ENCODE peak calls at places on chromosome 7, in five cellular contexts. B, D, N, J and G are unnamed samples.

GRCh38 chr7:25347360-25347759 is 119.1 kb upstream of the NPVF start:
- DNase-seq in B (no peak), D (no peak), N (no peak), J (no peak), G (no peak)

GRCh38 chr7:44050121-44050914 is 5.8 kb downstream of the DBNL start:
- DNase-seq in B (no peak), D (no peak), N (no peak), J (no peak), G (no peak)

GRCh38 chr7:55111007-55111406 is 92.2 kb downstream of the EGFR start:
- DNase-seq in B (peak; percentile 68), D (peak; percentile 85), N (no peak), J (no peak), G (no peak)

GRCh38 chr7:30800785-30801252 is 29.6 kb downstream of the MINDY4 start:
- DNase-seq in B (peak; percentile 93), D (peak; percentile 86), N (peak; percentile 62), J (peak; percentile 80), G (no peak)

GRCh38 chr7:4613855-4614548 is 68.1 kb upstream of the FOXK1 start:
- DNase-seq in B (peak; percentile 82), D (peak; percentile 50), N (no peak), J (no peak), G (no peak)

GRCh38 chr7:37095122-37095521 is 353.5 kb downstream of the ELMO1 start:
- DNase-seq in B (no peak), D (no peak), N (no peak), J (no peak), G (no peak)

GRCh38 chr7:106167439-106168136 is 55.5 kb upstream of the SYPL1 start:
- DNase-seq in B (peak; percentile 71), D (no peak), N (no peak), J (peak; percentile 25), G (no peak)

GRCh38 chr7:105841866-105842265 is 34.5 kb downstream of the ATXN7L1 start:
- DNase-seq in B (no peak), D (peak; percentile 80), N (no peak), J (no peak), G (peak; percentile 38)

GRCh38 chr7:49099587-49100326 is 175.4 kb downstream of the CDC14C start:
- DNase-seq in B (no peak), D (no peak), N (no peak), J (peak; percentile 29), G (no peak)

GRCh38 chr7:104982773-104983619 is 31.0 kb upstream of the KMT2E start:
- DNase-seq in B (no peak), D (no peak), N (no peak), J (no peak), G (no peak)

GRCh38 chr7:81002471-81002870 is 83.6 kb upstream of the SEMA3C start:
- DNase-seq in B (no peak), D (no peak), N (no peak), J (no peak), G (no peak)

GRCh38 chr7:57354679-57355338 is 95.2 kb upstream of the ZNF716 start:
- DNase-seq in B (no peak), D (no peak), N (no peak), J (no peak), G (no peak)

GRCh38 chr7:85765698-85766298 is 578.9 kb upstream of the SEMA3D start:
- DNase-seq in B (no peak), D (no peak), N (no peak), J (no peak), G (no peak)

GRCh38 chr7:28348631-28349030 is 63.7 kb upstream of the CREB5 start:
- DNase-seq in B (no peak), D (no peak), N (no peak), J (peak; percentile 48), G (no peak)

GRCh38 chr7:28347964-28348363 is 64.4 kb upstream of the CREB5 start:
- DNase-seq in B (peak; percentile 94), D (no peak), N (no peak), J (peak; percentile 24), G (no peak)

GRCh38 chr7:28346256-28346655 is 66.1 kb upstream of the CREB5 start:
- DNase-seq in B (no peak), D (no peak), N (no peak), J (no peak), G (no peak)

GRCh38 chr7:28347462-28347861 is 64.9 kb upstream of the CREB5 start:
- DNase-seq in B (peak; percentile 84), D (peak; percentile 16), N (no peak), J (peak; percentile 76), G (no peak)

GRCh38 chr7:28346972-28347371 is 65.3 kb upstream of the CREB5 start:
- DNase-seq in B (peak; percentile 44), D (no peak), N (no peak), J (peak; percentile 19), G (no peak)
- H3K9ac ChIP-seq in B (peak overlapping the region; percentile 65), D (no peak overlapping the region), N (no peak overlapping the region), J (peak overlapping the region; percentile 12), G (no peak overlapping the region)

DNA sequence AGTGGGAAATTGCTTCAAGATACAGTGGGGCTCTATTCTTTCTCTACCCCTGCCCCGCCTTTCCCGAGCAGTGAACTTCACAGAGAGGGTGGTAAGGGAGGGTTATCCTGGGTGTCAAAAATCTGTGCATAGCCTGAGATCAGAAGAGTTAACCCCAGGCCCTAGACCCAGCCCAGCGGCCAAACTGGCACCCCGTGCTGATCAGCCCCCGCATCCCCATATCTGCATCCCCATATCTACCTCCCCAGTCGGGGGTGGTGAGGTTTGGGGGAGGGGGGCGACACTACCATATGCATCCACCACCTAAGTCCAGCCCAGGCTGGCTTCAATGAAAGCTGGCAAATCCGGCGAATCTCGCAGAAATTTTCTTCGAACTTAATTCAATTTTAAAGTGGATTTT is 7.0 kb upstream of the DLX6 start:
- DNase-seq in B (no peak), D (no peak), N (no peak), J (no peak), G (no peak)
- TF ChIP-seq EZH2 in B (no peak), D (no peak), N (no peak), J (no peak), G (peak; percentile 26)

GRCh38 chr7:116678812-116679211 is 6.8 kb downstream of the MET start:
- DNase-seq in B (no peak), D (no peak), N (no peak), J (no peak), G (no peak)
- H3K9ac ChIP-seq in B (no peak overlapping the region), D (peak overlapping the region; percentile 18), N (no peak overlapping the region), J (no peak overlapping the region), G (peak overlapping the region; percentile 36)

DNA sequence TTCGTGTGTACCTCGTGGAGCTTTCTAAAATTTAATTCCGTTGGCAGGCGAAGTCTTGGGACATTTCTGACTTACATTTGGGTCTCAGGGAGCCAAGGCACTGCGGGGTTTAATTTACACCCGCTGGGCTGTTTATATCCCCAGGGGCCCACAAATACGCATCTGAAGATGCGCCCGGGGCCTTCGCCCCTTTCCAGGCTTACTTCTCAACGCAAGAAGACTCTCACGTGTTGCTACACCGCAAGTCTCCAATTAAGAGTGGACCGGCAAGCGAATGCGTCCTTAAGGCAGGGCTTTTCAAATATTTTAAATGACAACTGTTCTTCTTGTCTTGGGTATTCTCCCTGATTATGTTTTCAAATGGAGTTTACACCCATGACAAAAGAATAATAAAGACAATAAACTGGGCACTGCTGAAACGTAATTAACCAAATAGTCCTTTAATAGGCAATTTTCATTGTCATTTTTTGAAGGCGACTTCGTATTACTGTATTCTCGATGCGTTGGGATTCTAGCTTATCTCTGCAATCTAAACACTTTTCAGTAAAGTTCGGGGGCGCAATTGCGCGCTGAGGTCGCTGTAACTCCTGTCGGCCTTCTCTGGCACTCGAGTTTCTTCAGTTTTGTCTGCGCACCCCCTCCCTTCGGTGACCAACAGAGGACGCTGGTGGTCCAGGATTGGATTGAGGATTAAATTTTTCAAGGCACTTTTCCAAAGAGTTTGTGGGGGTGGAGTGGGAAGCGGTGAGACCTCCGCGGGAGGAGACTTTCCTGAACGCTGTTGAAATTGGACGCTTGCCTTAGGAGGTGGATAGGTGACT is 837 bp upstream of the IGFBP3 start:
- DNase-seq in B (peak; percentile 86), D (peak; percentile 40), N (peak; percentile 33), J (peak; percentile 85), G (no peak)
- TF ChIP-seq EZH2 in B (no peak), D (no peak), N (no peak), J (no peak), G (no peak)

DNA sequence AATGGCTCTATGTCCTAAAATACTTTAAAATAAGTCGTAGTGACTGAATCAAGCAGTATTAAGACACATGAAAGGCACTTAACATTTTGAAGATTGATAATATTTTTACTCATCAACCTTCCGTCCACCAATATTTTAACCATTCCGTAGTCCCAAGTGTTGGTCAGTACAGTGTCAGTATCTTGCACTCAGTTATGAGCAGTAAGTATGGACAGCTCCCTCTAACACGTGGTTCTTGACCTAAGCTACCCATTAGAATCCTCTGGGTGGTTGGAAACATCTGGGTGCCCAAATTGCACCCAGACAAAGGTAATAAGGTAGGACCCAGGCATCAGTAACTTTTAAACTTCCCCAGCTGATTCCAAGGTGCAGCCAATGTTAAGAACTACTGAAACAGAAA is 260.2 kb downstream of the HDAC9 start:
- DNase-seq in B (no peak), D (no peak), N (no peak), J (no peak), G (no peak)
- H3K9ac ChIP-seq in B (no peak overlapping the region), D (no peak overlapping the region), N (no peak overlapping the region), J (no peak overlapping the region), G (no peak overlapping the region)

DNA sequence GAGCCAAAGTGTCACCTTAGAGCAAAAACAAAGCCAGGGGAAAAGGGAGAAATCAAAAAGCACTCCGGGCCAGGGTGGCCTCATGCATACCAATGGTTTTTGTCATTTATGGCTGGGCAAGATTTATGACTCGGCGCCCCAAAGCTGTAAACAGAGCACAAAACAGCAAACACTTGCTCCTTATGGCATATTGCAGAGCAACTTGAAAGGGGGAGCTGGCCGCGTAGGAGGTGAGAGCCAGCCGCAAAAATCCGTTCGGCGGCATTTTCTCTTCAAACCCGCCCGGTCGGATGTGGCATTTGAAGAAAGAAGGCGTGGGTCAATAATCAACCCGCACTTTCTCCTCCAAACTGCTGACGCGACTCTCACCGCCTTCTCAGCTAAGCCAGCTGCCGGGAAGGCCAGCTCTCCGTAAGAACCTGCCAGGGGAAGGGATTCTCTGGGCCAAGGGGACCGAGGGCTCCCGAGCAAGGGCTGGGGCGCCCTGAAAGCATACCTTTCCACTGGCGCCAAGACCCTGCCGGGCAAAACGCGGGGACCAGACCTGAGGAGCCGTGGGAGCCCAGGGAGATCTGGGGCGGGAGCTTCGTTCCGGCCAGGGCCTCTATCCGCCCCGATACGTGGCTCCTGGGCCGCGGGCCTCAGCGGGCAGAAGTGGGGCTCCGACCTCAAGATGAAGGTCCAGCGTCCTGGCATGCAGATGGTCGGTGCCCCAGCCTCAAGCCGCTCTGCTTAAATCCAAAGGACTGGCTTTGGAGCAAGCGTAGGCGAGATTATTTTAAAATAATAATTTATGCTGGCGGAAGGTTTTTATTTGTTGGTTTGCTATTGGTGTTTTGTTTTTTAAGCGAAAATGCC is 12.9 kb upstream of the HOXA2 start:
- DNase-seq in B (peak; percentile 21), D (peak; percentile 89), N (no peak), J (peak; percentile 95), G (no peak)
- TF ChIP-seq EZH2 in B (no peak), D (no peak), N (no peak), J (no peak), G (no peak)